ENCODE peak calls at places on chromosome 17, in ten cellular contexts. One of them, this sample, is unnamed.

GRCh38 chr17:82118178-82118814 is 20.3 kb upstream of the FASN start:
- DNase-seq in heart right ventricle: no peak
- DNase-seq in cardiac muscle cell: no peak
- DNase-seq in transverse colon: no peak
- DNase-seq in spleen: no peak
- DNase-seq in CD4-positive, alpha-beta T cell: no peak
- DNase-seq in aorta: no peak
- DNase-seq in left lung: no peak
- DNase-seq in dorsolateral prefrontal cortex: no peak
- DNase-seq in ovary: no peak
- DNase-seq in this sample: no peak

GRCh38 chr17:80034977-80035686 is 540 bp downstream of the TBC1D16 start:
- DNase-seq in heart right ventricle: peak
- DNase-seq in cardiac muscle cell: peak
- DNase-seq in transverse colon: peak
- DNase-seq in spleen: peak
- DNase-seq in CD4-positive, alpha-beta T cell: peak
- DNase-seq in aorta: no peak
- DNase-seq in left lung: peak
- DNase-seq in dorsolateral prefrontal cortex: no peak
- DNase-seq in ovary: peak
- DNase-seq in this sample: no peak

GRCh38 chr17:65518256-65518655 is 43.2 kb downstream of the AXIN2 start:
- DNase-seq in heart right ventricle: no peak
- DNase-seq in cardiac muscle cell: peak
- DNase-seq in transverse colon: no peak
- DNase-seq in spleen: no peak
- DNase-seq in CD4-positive, alpha-beta T cell: no peak
- DNase-seq in aorta: no peak
- DNase-seq in left lung: no peak
- DNase-seq in dorsolateral prefrontal cortex: no peak
- DNase-seq in ovary: no peak
- DNase-seq in this sample: no peak

GRCh38 chr17:49352587-49353154 is 9.4 kb downstream of the ZNF652 start:
- DNase-seq in heart right ventricle: no peak
- DNase-seq in cardiac muscle cell: no peak
- DNase-seq in transverse colon: no peak
- DNase-seq in spleen: no peak
- DNase-seq in CD4-positive, alpha-beta T cell: no peak
- DNase-seq in aorta: no peak
- DNase-seq in left lung: no peak
- DNase-seq in dorsolateral prefrontal cortex: no peak
- DNase-seq in ovary: no peak
- DNase-seq in this sample: no peak

GRCh38 chr17:67377727-67378443 is 804 bp downstream of the PITPNC1 start:
- DNase-seq in heart right ventricle: peak
- DNase-seq in cardiac muscle cell: peak
- DNase-seq in transverse colon: peak
- DNase-seq in spleen: peak
- DNase-seq in CD4-positive, alpha-beta T cell: peak
- DNase-seq in aorta: peak
- DNase-seq in left lung: peak
- DNase-seq in dorsolateral prefrontal cortex: peak
- DNase-seq in ovary: peak
- DNase-seq in this sample: no peak

GRCh38 chr17:49361902-49362722 is at the start of gene ZNF652:
- DNase-seq in heart right ventricle: peak
- DNase-seq in cardiac muscle cell: peak
- DNase-seq in transverse colon: peak
- DNase-seq in spleen: peak
- DNase-seq in CD4-positive, alpha-beta T cell: peak
- DNase-seq in aorta: peak
- DNase-seq in left lung: peak
- DNase-seq in dorsolateral prefrontal cortex: peak
- DNase-seq in ovary: peak
- DNase-seq in this sample: peak

GRCh38 chr17:49223517-49224197 is 6.9 kb downstream of the PHOSPHO1 start:
- DNase-seq in heart right ventricle: peak
- DNase-seq in cardiac muscle cell: peak
- DNase-seq in transverse colon: peak
- DNase-seq in spleen: peak
- DNase-seq in CD4-positive, alpha-beta T cell: peak
- DNase-seq in aorta: peak
- DNase-seq in left lung: peak
- DNase-seq in dorsolateral prefrontal cortex: no peak
- DNase-seq in ovary: peak
- DNase-seq in this sample: no peak

GRCh38 chr17:21505819-21506815 is 130.0 kb downstream of the KCNJ12 start:
- DNase-seq in heart right ventricle: no peak
- DNase-seq in cardiac muscle cell: no peak
- DNase-seq in transverse colon: no peak
- DNase-seq in spleen: no peak
- DNase-seq in CD4-positive, alpha-beta T cell: no peak
- DNase-seq in aorta: no peak
- DNase-seq in left lung: no peak
- DNase-seq in dorsolateral prefrontal cortex: no peak
- DNase-seq in ovary: no peak
- DNase-seq in this sample: no peak

GRCh38 chr17:1006054-1006453 is 9.1 kb downstream of the TIMM22 start:
- DNase-seq in heart right ventricle: no peak
- DNase-seq in cardiac muscle cell: no peak
- DNase-seq in transverse colon: peak
- DNase-seq in spleen: peak
- DNase-seq in CD4-positive, alpha-beta T cell: no peak
- DNase-seq in aorta: peak
- DNase-seq in left lung: no peak
- DNase-seq in dorsolateral prefrontal cortex: no peak
- DNase-seq in ovary: no peak
- DNase-seq in this sample: no peak

GRCh38 chr17:2936771-2937321 is 126.6 kb downstream of the OR1D5 start:
- DNase-seq in heart right ventricle: no peak
- DNase-seq in cardiac muscle cell: no peak
- DNase-seq in transverse colon: no peak
- DNase-seq in spleen: no peak
- DNase-seq in CD4-positive, alpha-beta T cell: no peak
- DNase-seq in aorta: no peak
- DNase-seq in left lung: no peak
- DNase-seq in dorsolateral prefrontal cortex: no peak
- DNase-seq in ovary: no peak
- DNase-seq in this sample: no peak

GRCh38 chr17:2937331-2938003 is 125.9 kb downstream of the OR1D5 start:
- DNase-seq in heart right ventricle: no peak
- DNase-seq in cardiac muscle cell: peak
- DNase-seq in transverse colon: no peak
- DNase-seq in spleen: no peak
- DNase-seq in CD4-positive, alpha-beta T cell: no peak
- DNase-seq in aorta: no peak
- DNase-seq in left lung: no peak
- DNase-seq in dorsolateral prefrontal cortex: peak
- DNase-seq in ovary: no peak
- DNase-seq in this sample: no peak

GRCh38 chr17:2943971-2944370 is 119.4 kb downstream of the OR1D5 start:
- DNase-seq in heart right ventricle: no peak
- DNase-seq in cardiac muscle cell: peak
- DNase-seq in transverse colon: no peak
- DNase-seq in spleen: no peak
- DNase-seq in CD4-positive, alpha-beta T cell: no peak
- DNase-seq in aorta: peak
- DNase-seq in left lung: no peak
- DNase-seq in dorsolateral prefrontal cortex: no peak
- DNase-seq in ovary: no peak
- DNase-seq in this sample: no peak

GRCh38 chr17:2939714-2940351 is 123.6 kb downstream of the OR1D5 start:
- DNase-seq in heart right ventricle: no peak
- DNase-seq in cardiac muscle cell: no peak
- DNase-seq in transverse colon: peak
- DNase-seq in spleen: no peak
- DNase-seq in CD4-positive, alpha-beta T cell: no peak
- DNase-seq in aorta: no peak
- DNase-seq in left lung: no peak
- DNase-seq in dorsolateral prefrontal cortex: no peak
- DNase-seq in ovary: no peak
- DNase-seq in this sample: no peak

GRCh38 chr17:2940352-2940751 is 123.1 kb downstream of the OR1D5 start:
- DNase-seq in heart right ventricle: peak
- DNase-seq in cardiac muscle cell: peak
- DNase-seq in transverse colon: no peak
- DNase-seq in spleen: no peak
- DNase-seq in CD4-positive, alpha-beta T cell: no peak
- DNase-seq in aorta: no peak
- DNase-seq in left lung: no peak
- DNase-seq in dorsolateral prefrontal cortex: no peak
- DNase-seq in ovary: no peak
- DNase-seq in this sample: no peak
- H3K27ac ChIP-seq in heart right ventricle: peak
- H3K27ac ChIP-seq in cardiac muscle cell: no peak
- H3K27ac ChIP-seq in transverse colon: peak
- H3K27ac ChIP-seq in spleen: no peak
- H3K27ac ChIP-seq in CD4-positive, alpha-beta T cell: no peak
- H3K27ac ChIP-seq in aorta: no peak
- H3K27ac ChIP-seq in left lung: no peak
- H3K27ac ChIP-seq in dorsolateral prefrontal cortex: peak
- H3K27ac ChIP-seq in ovary: no peak
- H3K27ac ChIP-seq in this sample: no peak

GRCh38 chr17:7629939-7630571 is at the start of gene SHBG:
- DNase-seq in heart right ventricle: no peak
- DNase-seq in cardiac muscle cell: no peak
- DNase-seq in transverse colon: no peak
- DNase-seq in spleen: no peak
- DNase-seq in CD4-positive, alpha-beta T cell: no peak
- DNase-seq in aorta: no peak
- DNase-seq in left lung: no peak
- DNase-seq in dorsolateral prefrontal cortex: no peak
- DNase-seq in ovary: peak
- DNase-seq in this sample: no peak

GRCh38 chr17:7627250-7628121 is at the start of gene SAT2:
- DNase-seq in heart right ventricle: peak
- DNase-seq in cardiac muscle cell: peak
- DNase-seq in transverse colon: peak
- DNase-seq in spleen: peak
- DNase-seq in CD4-positive, alpha-beta T cell: peak
- DNase-seq in aorta: peak
- DNase-seq in left lung: peak
- DNase-seq in dorsolateral prefrontal cortex: peak
- DNase-seq in ovary: peak
- DNase-seq in this sample: peak

GRCh38 chr17:7626307-7626706 is 1.3 kb downstream of the SAT2 start:
- DNase-seq in heart right ventricle: peak
- DNase-seq in cardiac muscle cell: no peak
- DNase-seq in transverse colon: no peak
- DNase-seq in spleen: no peak
- DNase-seq in CD4-positive, alpha-beta T cell: no peak
- DNase-seq in aorta: no peak
- DNase-seq in left lung: peak
- DNase-seq in dorsolateral prefrontal cortex: no peak
- DNase-seq in ovary: peak
- DNase-seq in this sample: no peak

GRCh38 chr17:7623661-7624060 is 4.0 kb downstream of the SAT2 start:
- DNase-seq in heart right ventricle: no peak
- DNase-seq in cardiac muscle cell: no peak
- DNase-seq in transverse colon: no peak
- DNase-seq in spleen: no peak
- DNase-seq in CD4-positive, alpha-beta T cell: no peak
- DNase-seq in aorta: no peak
- DNase-seq in left lung: no peak
- DNase-seq in dorsolateral prefrontal cortex: no peak
- DNase-seq in ovary: no peak
- DNase-seq in this sample: no peak

DNA sequence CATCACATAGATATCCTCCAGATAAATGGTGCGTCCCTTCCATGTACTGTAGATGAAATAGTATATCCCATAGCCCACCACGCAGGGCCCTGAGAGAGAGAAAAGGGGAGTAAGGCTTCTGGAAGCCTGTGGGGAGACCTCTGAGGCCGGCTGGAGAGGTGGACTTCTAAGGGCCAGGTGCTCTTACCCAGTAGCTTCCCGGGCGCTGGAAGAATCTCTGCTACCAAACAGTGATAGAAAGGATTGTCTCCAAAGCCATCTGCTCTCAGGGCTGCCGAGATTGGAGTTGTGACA is 718 bp downstream of the SAT2 start:
- DNase-seq in heart right ventricle: no peak
- DNase-seq in cardiac muscle cell: no peak
- DNase-seq in transverse colon: no peak
- DNase-seq in spleen: no peak
- DNase-seq in CD4-positive, alpha-beta T cell: no peak
- DNase-seq in aorta: no peak
- DNase-seq in left lung: no peak
- DNase-seq in dorsolateral prefrontal cortex: no peak
- DNase-seq in ovary: no peak
- DNase-seq in this sample: no peak
- H3K27ac ChIP-seq in heart right ventricle: peak
- H3K27ac ChIP-seq in cardiac muscle cell: peak
- H3K27ac ChIP-seq in transverse colon: peak
- H3K27ac ChIP-seq in spleen: peak
- H3K27ac ChIP-seq in CD4-positive, alpha-beta T cell: peak
- H3K27ac ChIP-seq in aorta: peak
- H3K27ac ChIP-seq in left lung: peak
- H3K27ac ChIP-seq in dorsolateral prefrontal cortex: peak
- H3K27ac ChIP-seq in ovary: peak
- H3K27ac ChIP-seq in this sample: peak

DNA sequence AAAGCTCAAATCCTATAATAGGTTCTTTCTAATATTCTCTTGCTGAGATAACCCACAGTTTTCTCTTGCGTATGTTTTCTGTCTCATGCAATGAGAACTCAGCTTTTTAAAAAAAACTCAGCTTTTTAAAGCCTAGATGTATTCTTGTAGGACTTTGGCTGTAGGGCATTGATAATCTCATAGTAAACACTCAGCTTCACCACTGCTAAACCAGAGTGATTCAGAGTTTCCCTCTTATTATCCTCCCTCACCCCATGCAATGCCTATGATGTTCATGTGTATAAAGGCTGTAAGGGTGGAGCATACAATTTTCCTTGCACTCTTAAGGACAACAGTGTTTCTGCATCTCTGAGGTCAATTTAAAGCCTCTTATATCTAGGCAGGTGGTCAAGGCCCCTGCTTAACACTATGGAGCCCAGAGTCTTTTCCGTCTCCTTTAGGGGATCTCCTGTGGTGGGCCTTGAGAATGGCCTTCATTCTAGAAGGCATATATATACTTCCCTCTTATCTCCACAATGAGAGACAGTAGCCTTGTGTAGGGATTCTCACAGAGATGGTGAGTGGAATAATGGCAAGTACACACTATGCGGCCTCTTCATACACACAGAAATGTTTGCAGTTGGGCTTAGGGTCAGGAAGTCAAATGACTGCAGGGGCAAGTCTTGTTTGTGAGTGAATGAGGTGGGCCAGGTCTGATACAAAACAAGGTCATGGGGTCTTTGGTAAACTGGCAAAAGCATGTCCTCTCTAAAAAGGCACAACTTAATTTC is 279.6 kb downstream of the HS3ST3A1 start:
- DNase-seq in heart right ventricle: no peak
- DNase-seq in cardiac muscle cell: no peak
- DNase-seq in transverse colon: no peak
- DNase-seq in spleen: no peak
- DNase-seq in CD4-positive, alpha-beta T cell: no peak
- DNase-seq in aorta: no peak
- DNase-seq in left lung: no peak
- DNase-seq in dorsolateral prefrontal cortex: no peak
- DNase-seq in ovary: no peak
- DNase-seq in this sample: no peak
- H3K27ac ChIP-seq in heart right ventricle: no peak
- H3K27ac ChIP-seq in cardiac muscle cell: no peak
- H3K27ac ChIP-seq in transverse colon: no peak
- H3K27ac ChIP-seq in spleen: no peak
- H3K27ac ChIP-seq in CD4-positive, alpha-beta T cell: no peak
- H3K27ac ChIP-seq in aorta: no peak
- H3K27ac ChIP-seq in left lung: no peak
- H3K27ac ChIP-seq in dorsolateral prefrontal cortex: no peak
- H3K27ac ChIP-seq in ovary: no peak
- H3K27ac ChIP-seq in this sample: no peak

GRCh38 chr17:57484826-57485565 is 228.7 kb downstream of the MSI2 start:
- DNase-seq in heart right ventricle: no peak
- DNase-seq in cardiac muscle cell: no peak
- DNase-seq in transverse colon: no peak
- DNase-seq in spleen: no peak
- DNase-seq in CD4-positive, alpha-beta T cell: no peak
- DNase-seq in aorta: no peak
- DNase-seq in left lung: no peak
- DNase-seq in dorsolateral prefrontal cortex: no peak
- DNase-seq in ovary: no peak
- DNase-seq in this sample: no peak
- H3K27ac ChIP-seq in heart right ventricle: no peak
- H3K27ac ChIP-seq in cardiac muscle cell: no peak
- H3K27ac ChIP-seq in transverse colon: no peak
- H3K27ac ChIP-seq in spleen: no peak
- H3K27ac ChIP-seq in CD4-positive, alpha-beta T cell: no peak
- H3K27ac ChIP-seq in aorta: no peak
- H3K27ac ChIP-seq in left lung: no peak
- H3K27ac ChIP-seq in dorsolateral prefrontal cortex: peak
- H3K27ac ChIP-seq in ovary: no peak
- H3K27ac ChIP-seq in this sample: no peak

This sample was measured in foreskin keratinocyte.